ENCODE peak calls at places on chromosomes 12 and 14, in nine cellular contexts. One of them, this sample, is unnamed.

GRCh38 chr12:67981236-67982164 is 7.7 kb upstream of the IFNG-AS1 start:
- DNase-seq in CD14-positive monocyte: no peak
- DNase-seq in GM23338: no peak
- DNase-seq in OCI-LY7: no peak
- DNase-seq in adrenal gland: peak; percentile 35
- DNase-seq in suprapubic skin: no peak
- DNase-seq in H1: no peak
- DNase-seq in PC-3: peak; percentile 87
- DNase-seq in Calu3: no peak
- DNase-seq in this sample: no peak

GRCh38 chr12:51814311-51815088 is 34.0 kb downstream of the FIGNL2 start:
- DNase-seq in CD14-positive monocyte: peak; percentile 68
- DNase-seq in GM23338: peak; percentile 89
- DNase-seq in OCI-LY7: no peak
- DNase-seq in adrenal gland: peak; percentile 75
- DNase-seq in suprapubic skin: peak; percentile 80
- DNase-seq in H1: peak; percentile 86
- DNase-seq in PC-3: peak; percentile 78
- DNase-seq in Calu3: peak; percentile 77
- DNase-seq in this sample: no peak

GRCh38 chr14:33611405-33612183 is 339.3 kb downstream of the EGLN3 start:
- DNase-seq in CD14-positive monocyte: no peak
- DNase-seq in GM23338: no peak
- DNase-seq in OCI-LY7: no peak
- DNase-seq in adrenal gland: no peak
- DNase-seq in suprapubic skin: no peak
- DNase-seq in H1: peak; percentile 48
- DNase-seq in PC-3: peak; percentile 69
- DNase-seq in Calu3: no peak
- DNase-seq in this sample: no peak

GRCh38 chr14:30034049-30034635 is 106.5 kb upstream of the PRKD1 start:
- DNase-seq in CD14-positive monocyte: no peak
- DNase-seq in GM23338: peak; percentile 63
- DNase-seq in OCI-LY7: no peak
- DNase-seq in adrenal gland: no peak
- DNase-seq in suprapubic skin: no peak
- DNase-seq in H1: no peak
- DNase-seq in PC-3: no peak
- DNase-seq in Calu3: no peak
- DNase-seq in this sample: no peak

GRCh38 chr12:51636581-51636980 is 45.5 kb downstream of the SCN8A start:
- DNase-seq in CD14-positive monocyte: no peak
- DNase-seq in GM23338: no peak
- DNase-seq in OCI-LY7: no peak
- DNase-seq in adrenal gland: no peak
- DNase-seq in suprapubic skin: no peak
- DNase-seq in H1: no peak
- DNase-seq in PC-3: peak; percentile 83
- DNase-seq in Calu3: no peak
- DNase-seq in this sample: no peak

GRCh38 chr14:39459795-39460478 is 27.7 kb upstream of the FBXO33 start:
- DNase-seq in CD14-positive monocyte: no peak
- DNase-seq in GM23338: no peak
- DNase-seq in OCI-LY7: no peak
- DNase-seq in adrenal gland: no peak
- DNase-seq in suprapubic skin: no peak
- DNase-seq in H1: no peak
- DNase-seq in PC-3: no peak
- DNase-seq in Calu3: no peak
- DNase-seq in this sample: no peak

GRCh38 chr12:29616664-29617409 is 119.4 kb upstream of the OVCH1 start:
- DNase-seq in CD14-positive monocyte: no peak
- DNase-seq in GM23338: no peak
- DNase-seq in OCI-LY7: no peak
- DNase-seq in adrenal gland: no peak
- DNase-seq in suprapubic skin: no peak
- DNase-seq in H1: no peak
- DNase-seq in PC-3: peak; percentile 87
- DNase-seq in Calu3: no peak
- DNase-seq in this sample: no peak

GRCh38 chr12:131903270-131904255 is 9.1 kb downstream of the ULK1 start:
- DNase-seq in CD14-positive monocyte: no peak
- DNase-seq in GM23338: no peak
- DNase-seq in OCI-LY7: no peak
- DNase-seq in adrenal gland: no peak
- DNase-seq in suprapubic skin: peak; percentile 56
- DNase-seq in H1: no peak
- DNase-seq in PC-3: no peak
- DNase-seq in Calu3: no peak
- DNase-seq in this sample: no peak

GRCh38 chr12:93804392-93805179 is 127.4 kb downstream of the CRADD start:
- DNase-seq in CD14-positive monocyte: no peak
- DNase-seq in GM23338: no peak
- DNase-seq in OCI-LY7: no peak
- DNase-seq in adrenal gland: no peak
- DNase-seq in suprapubic skin: no peak
- DNase-seq in H1: no peak
- DNase-seq in PC-3: no peak
- DNase-seq in Calu3: no peak
- DNase-seq in this sample: no peak

DNA sequence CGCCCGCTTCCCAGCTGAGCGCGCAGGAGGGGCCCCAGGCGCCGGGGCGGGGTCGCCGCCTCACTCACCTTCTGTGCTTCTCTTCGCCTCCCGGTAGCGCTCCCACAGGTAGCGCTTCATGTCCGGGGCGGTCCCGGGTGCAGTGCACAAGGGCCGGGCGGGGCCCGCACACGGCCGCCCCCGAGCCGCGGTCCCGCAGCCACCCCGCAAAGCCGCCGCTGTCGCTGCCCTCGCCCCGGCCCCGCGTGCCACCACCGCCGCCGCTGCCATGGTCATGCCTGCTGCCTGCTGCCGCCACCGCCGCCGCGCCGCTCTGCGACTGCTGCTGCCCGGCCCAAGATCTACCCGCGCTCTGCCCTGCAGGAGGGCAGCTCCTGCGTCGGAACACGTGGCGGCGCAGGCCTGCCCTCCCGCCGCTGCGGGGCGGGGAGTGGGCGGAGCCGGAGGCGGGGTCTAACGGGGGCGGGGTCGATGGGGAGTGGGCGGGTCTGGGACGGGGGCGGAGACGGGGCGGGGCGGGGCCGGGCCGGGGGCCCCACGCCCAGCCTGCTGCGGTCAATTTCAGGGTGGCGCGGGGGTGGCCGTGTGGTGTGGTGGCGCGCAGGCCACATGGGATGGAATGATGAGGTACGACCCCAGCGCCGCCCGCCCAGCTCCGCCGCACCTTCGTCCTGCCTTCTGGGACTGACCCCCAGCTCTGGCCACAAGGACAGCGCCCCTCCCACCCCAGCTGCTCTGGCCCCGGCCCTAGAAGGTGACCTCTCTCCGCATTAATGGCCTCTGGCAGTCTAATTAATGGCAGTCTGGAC is at the start of gene NT5DC3:
- DNase-seq in CD14-positive monocyte: peak; percentile 79
- DNase-seq in GM23338: peak; percentile 89
- DNase-seq in OCI-LY7: peak; percentile 89
- DNase-seq in adrenal gland: peak; percentile 92
- DNase-seq in suprapubic skin: peak; percentile 81
- DNase-seq in H1: peak; percentile 91
- DNase-seq in PC-3: peak; percentile 89
- DNase-seq in Calu3: peak; percentile 92
- DNase-seq in this sample: no peak
- TF ChIP-seq CTCF in CD14-positive monocyte: no peak
- TF ChIP-seq CTCF in GM23338: no peak
- TF ChIP-seq CTCF in OCI-LY7: no peak
- TF ChIP-seq CTCF in adrenal gland: no peak
- TF ChIP-seq CTCF in suprapubic skin: no peak
- TF ChIP-seq CTCF in H1: no peak
- TF ChIP-seq CTCF in PC-3: no peak
- TF ChIP-seq CTCF in Calu3: no peak
- TF ChIP-seq CTCF in this sample: peak; percentile 8

DNA sequence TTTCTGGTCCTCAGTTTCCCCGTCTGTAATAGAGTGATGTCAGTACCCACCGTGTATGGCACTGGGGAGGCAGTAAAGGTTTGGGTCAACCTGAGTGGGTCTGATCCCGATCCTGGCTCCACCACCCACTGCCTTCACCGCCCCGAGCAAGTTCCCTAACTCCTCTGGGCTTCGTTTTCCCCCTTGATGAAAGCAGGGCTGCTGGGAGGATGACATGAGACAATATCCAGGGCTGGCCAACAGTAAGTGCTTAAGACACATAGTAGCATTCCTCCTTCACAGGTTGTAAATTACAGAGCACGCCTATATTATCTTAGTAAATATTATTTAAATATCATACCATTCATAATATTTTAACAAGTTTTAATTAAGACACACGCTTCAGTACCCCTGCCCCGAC is 590 bp downstream of the PLEK2 start:
- DNase-seq in CD14-positive monocyte: no peak
- DNase-seq in GM23338: no peak
- DNase-seq in OCI-LY7: no peak
- DNase-seq in adrenal gland: no peak
- DNase-seq in suprapubic skin: no peak
- DNase-seq in H1: no peak
- DNase-seq in PC-3: peak; percentile 32
- DNase-seq in Calu3: no peak
- DNase-seq in this sample: no peak
- TF ChIP-seq CTCF in CD14-positive monocyte: no peak
- TF ChIP-seq CTCF in GM23338: no peak
- TF ChIP-seq CTCF in OCI-LY7: no peak
- TF ChIP-seq CTCF in adrenal gland: no peak
- TF ChIP-seq CTCF in suprapubic skin: no peak
- TF ChIP-seq CTCF in H1: no peak
- TF ChIP-seq CTCF in PC-3: no peak
- TF ChIP-seq CTCF in Calu3: no peak
- TF ChIP-seq CTCF in this sample: no peak

DNA sequence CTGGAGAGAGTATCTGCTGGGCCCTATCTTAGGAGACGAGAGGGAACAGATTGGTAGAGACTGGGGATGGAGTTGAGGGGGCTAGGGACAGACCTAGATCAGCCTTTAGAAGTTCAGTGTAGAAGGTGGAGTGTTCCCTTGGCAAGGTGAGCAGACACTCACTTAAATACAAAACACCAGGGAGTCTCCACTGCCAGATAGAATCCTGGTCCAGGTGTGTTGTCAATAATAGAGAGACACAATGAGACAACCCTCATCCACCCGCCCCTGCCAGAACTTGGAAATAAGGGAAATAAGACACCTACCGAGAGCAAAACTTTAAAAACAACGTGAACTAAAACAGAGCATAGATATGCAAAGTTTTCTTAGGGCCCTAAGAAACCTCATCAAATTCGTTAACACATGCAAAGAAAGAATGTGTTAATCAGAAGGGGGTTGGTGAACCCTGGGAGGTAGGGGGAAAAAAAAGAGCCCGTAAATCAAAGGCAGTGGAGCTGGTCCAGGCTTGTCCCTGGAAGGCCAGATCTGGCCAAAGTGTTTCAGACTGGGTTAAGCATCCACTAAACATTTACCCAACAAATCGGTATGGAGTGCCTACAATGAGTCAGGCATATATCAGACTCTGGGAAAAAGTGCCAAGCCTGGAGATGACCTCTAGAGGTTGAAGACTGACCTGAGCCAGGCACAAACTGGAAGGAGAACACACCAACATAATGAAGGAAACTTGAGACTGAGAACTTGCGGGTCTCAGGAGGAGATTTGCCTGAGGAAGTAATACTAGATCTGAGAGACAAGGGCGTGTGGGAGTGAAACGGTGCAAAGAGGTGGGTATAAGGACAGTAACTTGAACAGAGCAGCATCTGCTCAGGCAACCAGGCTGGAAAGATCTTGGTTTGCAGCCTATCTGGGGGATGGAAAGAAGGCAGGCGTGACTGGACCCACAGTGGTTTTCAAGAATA is 37.0 kb upstream of the OTX2 start:
- DNase-seq in CD14-positive monocyte: no peak
- DNase-seq in GM23338: peak; percentile 95
- DNase-seq in OCI-LY7: no peak
- DNase-seq in adrenal gland: no peak
- DNase-seq in suprapubic skin: no peak
- DNase-seq in H1: peak; percentile 66
- DNase-seq in PC-3: no peak
- DNase-seq in Calu3: no peak
- DNase-seq in this sample: no peak
- TF ChIP-seq CTCF in CD14-positive monocyte: no peak
- TF ChIP-seq CTCF in GM23338: no peak
- TF ChIP-seq CTCF in OCI-LY7: no peak
- TF ChIP-seq CTCF in adrenal gland: no peak
- TF ChIP-seq CTCF in suprapubic skin: no peak
- TF ChIP-seq CTCF in H1: no peak
- TF ChIP-seq CTCF in PC-3: no peak
- TF ChIP-seq CTCF in Calu3: no peak
- TF ChIP-seq CTCF in this sample: no peak

GRCh38 chr12:79114896-79115295 is 250.3 kb downstream of the SYT1 start:
- DNase-seq in CD14-positive monocyte: no peak
- DNase-seq in GM23338: no peak
- DNase-seq in OCI-LY7: no peak
- DNase-seq in adrenal gland: no peak
- DNase-seq in suprapubic skin: no peak
- DNase-seq in H1: no peak
- DNase-seq in PC-3: no peak
- DNase-seq in Calu3: no peak
- DNase-seq in this sample: no peak

GRCh38 chr12:79115743-79116142 is 251.2 kb downstream of the SYT1 start:
- DNase-seq in CD14-positive monocyte: no peak
- DNase-seq in GM23338: no peak
- DNase-seq in OCI-LY7: no peak
- DNase-seq in adrenal gland: no peak
- DNase-seq in suprapubic skin: no peak
- DNase-seq in H1: no peak
- DNase-seq in PC-3: no peak
- DNase-seq in Calu3: no peak
- DNase-seq in this sample: no peak

GRCh38 chr12:79121486-79121885 is 256.9 kb downstream of the SYT1 start:
- DNase-seq in CD14-positive monocyte: no peak
- DNase-seq in GM23338: peak; percentile 53
- DNase-seq in OCI-LY7: peak; percentile 6
- DNase-seq in adrenal gland: no peak
- DNase-seq in suprapubic skin: no peak
- DNase-seq in H1: no peak
- DNase-seq in PC-3: peak; percentile 18
- DNase-seq in Calu3: peak; percentile 14
- DNase-seq in this sample: no peak

GRCh38 chr12:79124385-79124784 is 259.8 kb downstream of the SYT1 start:
- DNase-seq in CD14-positive monocyte: no peak
- DNase-seq in GM23338: no peak
- DNase-seq in OCI-LY7: no peak
- DNase-seq in adrenal gland: no peak
- DNase-seq in suprapubic skin: no peak
- DNase-seq in H1: no peak
- DNase-seq in PC-3: no peak
- DNase-seq in Calu3: no peak
- DNase-seq in this sample: no peak

DNA sequence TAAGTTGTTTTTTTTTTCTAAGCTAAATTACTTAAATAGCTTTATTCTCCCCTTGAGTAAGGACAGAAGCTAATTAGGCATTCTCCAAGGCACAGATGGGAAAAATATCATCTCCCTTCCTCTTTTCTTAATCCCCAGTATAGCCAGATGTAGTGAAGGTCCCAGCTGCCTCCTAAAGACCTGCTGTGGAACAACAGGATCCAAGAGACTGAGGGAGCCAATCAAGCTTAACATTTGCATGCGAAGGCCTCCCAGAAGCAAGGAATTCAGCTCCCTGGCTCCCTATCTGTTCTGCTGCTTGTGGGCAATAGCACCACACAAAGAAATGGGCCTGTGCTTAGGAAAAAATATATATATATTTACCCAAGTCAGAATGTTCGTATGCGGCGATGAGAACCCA is 255.2 kb downstream of the SYT1 start:
- DNase-seq in CD14-positive monocyte: no peak
- DNase-seq in GM23338: peak; percentile 90
- DNase-seq in OCI-LY7: no peak
- DNase-seq in adrenal gland: no peak
- DNase-seq in suprapubic skin: no peak
- DNase-seq in H1: no peak
- DNase-seq in PC-3: no peak
- DNase-seq in Calu3: peak; percentile 6
- DNase-seq in this sample: no peak
- TF ChIP-seq CTCF in CD14-positive monocyte: no peak
- TF ChIP-seq CTCF in GM23338: peak; percentile 55
- TF ChIP-seq CTCF in OCI-LY7: no peak
- TF ChIP-seq CTCF in adrenal gland: no peak
- TF ChIP-seq CTCF in suprapubic skin: no peak
- TF ChIP-seq CTCF in H1: peak; percentile 7
- TF ChIP-seq CTCF in PC-3: no peak
- TF ChIP-seq CTCF in Calu3: no peak
- TF ChIP-seq CTCF in this sample: no peak